ENCODE peak calls at places on chromosomes 16 and 17, in seven cellular contexts. H is AG10803, A is heart right ventricle, L is PC-3, B is A673, K is SK-N-SH, S is GM12865. V is an unnamed sample.

GRCh38 chr17:33273743-33274410 is 19.2 kb downstream of the ASIC2 start:
- DNase-seq in H (no peak), A (no peak), L (no peak), B (no peak), K (no peak), S (no peak), V (no peak)

GRCh38 chr16:88628512-88628974 is 9.8 kb upstream of the IL17C start:
- DNase-seq in H (no peak), A (peak; percentile 75), L (peak; percentile 9), B (peak; percentile 43), K (peak; percentile 80), S (no peak), V (peak; percentile 76)

GRCh38 chr16:22721497-22722100 is 92.4 kb upstream of the HS3ST2 start:
- DNase-seq in H (peak; percentile 78), A (peak; percentile 5), L (no peak), B (no peak), K (peak; percentile 68), S (no peak), V (no peak)

GRCh38 chr16:26795184-26795583 is 271.5 kb upstream of the C16orf82 start:
- DNase-seq in H (no peak), A (no peak), L (no peak), B (peak; percentile 61), K (no peak), S (peak; percentile 24), V (no peak)

GRCh38 chr17:67902531-67903231 is 77.4 kb downstream of the BPTF start:
- DNase-seq in H (no peak), A (no peak), L (no peak), B (no peak), K (no peak), S (no peak), V (no peak)

GRCh38 chr16:85483424-85483823 is 129.7 kb upstream of the GSE1 start:
- DNase-seq in H (no peak), A (no peak), L (no peak), B (no peak), K (no peak), S (no peak), V (no peak)

GRCh38 chr17:49285716-49286115 is 55.1 kb upstream of the PHOSPHO1 start:
- DNase-seq in H (no peak), A (no peak), L (no peak), B (no peak), K (no peak), S (no peak), V (peak; percentile 22)

GRCh38 chr17:63476857-63477470 is at the start of gene ACE:
- DNase-seq in H (no peak), A (peak; percentile 35), L (peak; percentile 54), B (peak; percentile 36), K (peak; percentile 94), S (peak; percentile 57), V (peak; percentile 61)

GRCh38 chr16:11114366-11115164 is 141.4 kb downstream of the SOCS1 start:
- DNase-seq in H (no peak), A (no peak), L (no peak), B (no peak), K (no peak), S (peak; percentile 76), V (no peak)

GRCh38 chr17:21033350-21033749 is 9.5 kb downstream of the USP22 start:
- DNase-seq in H (no peak), A (no peak), L (peak; percentile 39), B (no peak), K (no peak), S (no peak), V (no peak)

GRCh38 chr17:10192963-10193362 is 5.4 kb downstream of the GAS7 start:
- DNase-seq in H (peak; percentile 95), A (no peak), L (no peak), B (no peak), K (no peak), S (no peak), V (no peak)

GRCh38 chr17:29155235-29155965 is 24.8 kb downstream of the MYO18A start:
- DNase-seq in H (peak; percentile 43), A (no peak), L (peak; percentile 74), B (no peak), K (peak; percentile 66), S (no peak), V (no peak)

GRCh38 chr17:6755731-6756184 is at the start of gene XAF1:
- DNase-seq in H (peak; percentile 63), A (peak; percentile 73), L (no peak), B (no peak), K (no peak), S (peak; percentile 81), V (no peak)

GRCh38 chr16:14179116-14179515 is 108.0 kb downstream of the MRTFB start:
- DNase-seq in H (no peak), A (no peak), L (peak; percentile 30), B (no peak), K (no peak), S (no peak), V (no peak)

GRCh38 chr17:78862073-78863023 is 21.7 kb upstream of the USP36 start:
- DNase-seq in H (peak; percentile 95), A (peak; percentile 73), L (peak; percentile 98), B (no peak), K (no peak), S (no peak), V (no peak)

GRCh38 chr17:4969551-4970231 is 2.1 kb upstream of the SPAG7 start:
- DNase-seq in H (no peak), A (no peak), L (no peak), B (no peak), K (no peak), S (no peak), V (no peak)

GRCh38 chr16:799111-799947 is 1.2 kb downstream of the GNG13 start:
- DNase-seq in H (no peak), A (no peak), L (no peak), B (no peak), K (no peak), S (no peak), V (no peak)

GRCh38 chr16:14366447-14366846 is 263.6 kb downstream of the PARN start:
- DNase-seq in H (no peak), A (no peak), L (no peak), B (no peak), K (no peak), S (no peak), V (no peak)

GRCh38 chr16:58041628-58041955 is 16.0 kb downstream of the MMP15 start:
- DNase-seq in H (no peak), A (no peak), L (no peak), B (no peak), K (peak; percentile 26), S (no peak), V (no peak)

GRCh38 chr17:50487213-50488096 is 8.8 kb downstream of the RSAD1 start:
- DNase-seq in H (no peak), A (no peak), L (peak; percentile 90), B (no peak), K (no peak), S (no peak), V (no peak)

DNA sequence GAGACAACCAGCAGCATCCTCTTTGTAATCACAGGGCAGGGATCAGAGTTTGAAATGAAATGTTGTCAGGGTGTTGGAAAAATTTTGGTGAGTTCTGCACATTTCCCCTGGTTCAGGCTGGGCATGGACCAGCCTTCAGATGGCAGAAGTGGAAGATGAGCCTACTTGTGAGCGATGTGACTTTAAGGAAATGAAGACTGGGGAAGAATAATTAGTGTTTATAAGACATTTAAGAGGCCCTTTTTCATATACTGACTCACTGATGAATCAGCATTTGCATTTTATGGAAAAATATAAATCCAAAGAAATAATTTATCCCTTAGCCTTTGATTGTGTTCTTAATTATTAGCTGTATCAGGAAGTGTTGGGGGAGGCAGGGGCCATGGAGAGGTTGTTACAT is 20.9 kb downstream of the GPR179 start:
- DNase-seq in H (no peak), A (no peak), L (no peak), B (no peak), K (no peak), S (no peak), V (peak; percentile 1)
- TF ChIP-seq CTCF in H (no peak), A (no peak), L (no peak), B (no peak), K (no peak), S (no peak), V (no peak)

GRCh38 chr17:76153640-76154039 is 12.6 kb upstream of the FOXJ1 start:
- DNase-seq in H (peak; percentile 11), A (no peak), L (no peak), B (no peak), K (no peak), S (no peak), V (no peak)
- TF ChIP-seq CTCF in H (peak; percentile 31), A (no peak), L (no peak), B (no peak), K (peak; percentile 37), S (no peak), V (peak; percentile 40)

GRCh38 chr17:74380086-74380958 is 13.0 kb downstream of the GPR142 start:
- DNase-seq in H (no peak), A (no peak), L (peak; percentile 89), B (no peak), K (no peak), S (no peak), V (no peak)
- TF ChIP-seq CTCF in H (no peak), A (no peak), L (peak; percentile 63), B (no peak), K (no peak), S (no peak), V (no peak)

DNA sequence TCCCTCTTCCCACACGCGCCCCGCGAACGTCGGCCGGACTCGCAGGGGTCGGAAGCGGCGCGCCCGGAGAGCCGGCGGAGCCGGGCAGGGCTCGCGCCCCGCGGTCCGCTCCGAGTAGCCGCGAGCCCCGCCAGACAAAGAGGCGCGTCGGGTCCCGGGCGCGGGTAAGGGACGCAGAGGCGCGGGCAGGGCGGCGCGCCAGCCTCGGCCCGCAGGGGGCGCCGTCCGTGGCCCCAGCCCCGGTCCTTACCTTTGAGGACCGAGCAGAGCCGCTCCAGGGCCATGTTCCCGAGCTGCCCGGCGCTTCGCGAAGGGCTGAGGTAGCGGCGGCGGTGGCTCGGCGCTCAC is 442 bp downstream of the NETO2 start:
- DNase-seq in H (peak; percentile 56), A (peak; percentile 21), L (peak; percentile 74), B (peak; percentile 81), K (peak; percentile 92), S (peak; percentile 88), V (no peak)
- TF ChIP-seq CTCF in H (peak; percentile 33), A (peak; percentile 53), L (peak; percentile 52), B (peak; percentile 43), K (peak; percentile 65), S (peak; percentile 80), V (peak; percentile 87)

DNA sequence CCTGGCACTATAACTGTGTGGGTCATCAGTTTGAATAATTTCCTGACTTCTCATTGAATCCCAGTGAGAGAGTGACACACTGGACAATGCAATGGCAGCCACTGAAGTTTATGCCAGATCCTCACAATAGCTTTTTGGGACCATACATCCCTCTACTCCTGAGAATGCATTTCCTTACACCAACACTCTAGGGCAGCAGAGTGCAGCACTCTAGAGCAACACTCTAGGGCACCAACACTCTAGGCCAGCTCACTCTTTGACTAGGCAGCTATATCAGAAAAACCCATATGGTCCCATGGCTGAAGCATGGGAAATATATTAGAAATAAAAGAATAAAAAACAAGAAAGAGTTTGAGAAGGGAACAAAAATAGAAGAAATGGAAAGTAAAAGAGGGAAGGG is 309.2 kb downstream of the MAP2K6 start:
- DNase-seq in H (no peak), A (no peak), L (peak; percentile 50), B (no peak), K (no peak), S (no peak), V (no peak)
- TF ChIP-seq CTCF in H (no peak), A (no peak), L (peak; percentile 60), B (no peak), K (peak; percentile 18), S (no peak), V (peak; percentile 21)

DNA sequence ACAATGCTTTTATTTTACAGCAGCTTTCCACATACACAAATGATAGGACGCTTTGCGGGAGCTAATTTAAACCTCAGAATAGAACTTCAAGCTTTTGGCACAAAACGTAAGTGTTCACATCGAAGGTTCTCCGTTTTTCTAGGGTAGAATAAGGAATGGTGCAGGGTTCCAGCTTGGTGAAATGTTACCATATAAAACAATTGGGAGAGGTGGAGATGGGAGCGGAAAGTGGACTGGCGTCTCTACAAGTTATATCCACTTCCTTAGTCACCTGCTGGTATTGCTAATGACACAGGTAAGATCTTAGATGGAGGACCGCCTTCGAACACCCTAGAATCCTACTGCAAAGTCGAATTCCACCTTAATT is 1.7 kb upstream of the NXN start:
- DNase-seq in H (no peak), A (no peak), L (no peak), B (no peak), K (no peak), S (no peak), V (no peak)
- TF ChIP-seq CTCF in H (no peak), A (no peak), L (no peak), B (peak; percentile 15), K (no peak), S (no peak), V (peak; percentile 56)

V was measured in chondrocyte.